ENCODE peak calls at places on chromosome 20, in nine cellular contexts. E is mucosa of descending colon; A is hepatocyte; C is fibroblast of the aortic adventitia; B is fibroblast of lung; K is GM06990; Z is astrocyte of the spinal cord; L is tibial nerve; U is activated CD8-positive, alpha-beta T cell treated with anti-CD3 and anti-CD28 coated beads for 36 hours. G is an unnamed sample.
A peak's percentile ranks its signal among the peaks of the same experiment; 100 is the strongest.

GRCh38 chr20:35617397-35618031 is 1.9 kb downstream of the SPAG4 start:
- DNase-seq in E (peak; percentile 57), A (peak; percentile 69), C (peak; percentile 39), B (peak; percentile 49), K (peak; percentile 73), Z (peak; percentile 59), L (no peak), U (peak; percentile 79), G (peak; percentile 67)

GRCh38 chr20:40471261-40471629 is 217.8 kb downstream of the MAFB start:
- DNase-seq in E (peak; percentile 44), A (no peak), C (no peak), B (no peak), K (no peak), Z (no peak), L (no peak), U (no peak), G (no peak)

GRCh38 chr20:17556842-17557674 is 12.8 kb upstream of the DSTN start:
- DNase-seq in E (peak; percentile 62), A (peak; percentile 33), C (peak; percentile 72), B (peak; percentile 68), K (no peak), Z (peak; percentile 67), L (peak; percentile 47), U (no peak), G (no peak)

GRCh38 chr20:23023621-23024187 is 11.4 kb upstream of the SSTR4 start:
- DNase-seq in E (no peak), A (no peak), C (no peak), B (no peak), K (no peak), Z (no peak), L (no peak), U (no peak), G (no peak)

GRCh38 chr20:40009542-40009941 is 679.5 kb downstream of the MAFB start:
- DNase-seq in E (no peak), A (no peak), C (no peak), B (peak; percentile 5), K (no peak), Z (no peak), L (no peak), U (no peak), G (no peak)

GRCh38 chr20:12906401-12906800 is 102.4 kb upstream of the SPTLC3 start:
- DNase-seq in E (no peak), A (no peak), C (no peak), B (no peak), K (no peak), Z (no peak), L (no peak), U (no peak), G (no peak)

GRCh38 chr20:38109025-38109541 is 56.0 kb downstream of the TGM2 start:
- DNase-seq in E (peak; percentile 39), A (no peak), C (peak; percentile 98), B (peak; percentile 50), K (no peak), Z (peak; percentile 52), L (no peak), U (no peak), G (no peak)

GRCh38 chr20:62845416-62845815 is 16.2 kb downstream of the TCFL5 start:
- DNase-seq in E (no peak), A (no peak), C (no peak), B (no peak), K (no peak), Z (no peak), L (no peak), U (no peak), G (no peak)

GRCh38 chr20:35776513-35777101 is 4.8 kb downstream of the PHF20 start:
- DNase-seq in E (peak; percentile 62), A (peak; percentile 32), C (peak; percentile 73), B (peak; percentile 43), K (no peak), Z (peak; percentile 35), L (peak; percentile 58), U (no peak), G (no peak)

GRCh38 chr20:37630993-37631392 is 62.8 kb upstream of the CTNNBL1 start:
- DNase-seq in E (no peak), A (peak; percentile 30), C (no peak), B (peak; percentile 6), K (no peak), Z (no peak), L (no peak), U (no peak), G (no peak)

GRCh38 chr20:41218466-41218865 is 81.1 kb downstream of the PLCG1 start:
- DNase-seq in E (no peak), A (no peak), C (peak; percentile 71), B (peak; percentile 87), K (no peak), Z (peak; percentile 55), L (no peak), U (no peak), G (no peak)

GRCh38 chr20:9068896-9069663 is at the start of gene PLCB4:
- DNase-seq in E (peak; percentile 77), A (peak; percentile 60), C (peak; percentile 32), B (peak; percentile 46), K (no peak), Z (peak; percentile 36), L (peak; percentile 15), U (peak; percentile 4), G (no peak)

GRCh38 chr20:23995905-23996666 is 7.5 kb upstream of the GGTLC1 start:
- DNase-seq in E (peak; percentile 56), A (peak; percentile 79), C (peak; percentile 57), B (peak; percentile 4), K (no peak), Z (peak; percentile 16), L (peak; percentile 29), U (peak; percentile 74), G (peak; percentile 39)

GRCh38 chr20:63895202-63895885 is 418 bp downstream of the DNAJC5 start:
- DNase-seq in E (no peak), A (no peak), C (no peak), B (no peak), K (no peak), Z (peak; percentile 4), L (no peak), U (no peak), G (no peak)

GRCh38 chr20:46089076-46089337 is 755 bp downstream of the NCOA5 start:
- DNase-seq in E (no peak), A (peak; percentile 49), C (no peak), B (peak; percentile 38), K (no peak), Z (no peak), L (no peak), U (no peak), G (no peak)

GRCh38 chr20:61924858-61925554 is 140.7 kb downstream of the TAF4 start:
- DNase-seq in E (no peak), A (no peak), C (no peak), B (no peak), K (no peak), Z (no peak), L (no peak), U (no peak), G (no peak)

GRCh38 chr20:9015984-9016324 is 52.9 kb upstream of the PLCB4 start:
- DNase-seq in E (no peak), A (no peak), C (peak; percentile 44), B (peak; percentile 71), K (no peak), Z (no peak), L (no peak), U (no peak), G (no peak)

GRCh38 chr20:38112943-38113294 is 52.2 kb downstream of the TGM2 start:
- DNase-seq in E (no peak), A (no peak), C (no peak), B (no peak), K (no peak), Z (no peak), L (no peak), U (no peak), G (no peak)

GRCh38 chr20:750801-751200 is 17.5 kb downstream of the SLC52A3 start:
- DNase-seq in E (no peak), A (peak; percentile 66), C (no peak), B (no peak), K (no peak), Z (no peak), L (no peak), U (no peak), G (no peak)

GRCh38 chr20:47773381-47773786 is 11.9 kb downstream of the SULF2 start:
- DNase-seq in E (peak; percentile 71), A (peak; percentile 48), C (no peak), B (peak; percentile 74), K (no peak), Z (no peak), L (no peak), U (no peak), G (no peak)

GRCh38 chr20:23289249-23289648 is 61.3 kb upstream of the NXT1 start:
- DNase-seq in E (no peak), A (no peak), C (no peak), B (no peak), K (no peak), Z (no peak), L (no peak), U (no peak), G (no peak)

GRCh38 chr20:33282991-33283555 is at the start of gene BPIFB1:
- DNase-seq in E (no peak), A (no peak), C (no peak), B (no peak), K (no peak), Z (no peak), L (no peak), U (no peak), G (no peak)
- TF ChIP-seq CTCF in E (no peak), A (no peak), C (no peak), B (no peak), K (no peak), Z (no peak), L (no peak), U (no peak), G (no peak)

GRCh38 chr20:55390791-55391190 is 614.5 kb downstream of the CBLN4 start:
- DNase-seq in E (no peak), A (no peak), C (no peak), B (peak; percentile 2), K (no peak), Z (no peak), L (no peak), U (no peak), G (no peak)
- TF ChIP-seq CTCF in E (no peak), A (no peak), C (no peak), B (no peak), K (no peak), Z (no peak), L (no peak), U (no peak), G (no peak)

GRCh38 chr20:10699941-10700340 is 26.1 kb upstream of the JAG1 start:
- DNase-seq in E (peak; percentile 51), A (no peak), C (no peak), B (no peak), K (no peak), Z (no peak), L (no peak), U (no peak), G (no peak)
- TF ChIP-seq CTCF in E (no peak), A (no peak), C (no peak), B (no peak), K (no peak), Z (no peak), L (no peak), U (no peak), G (no peak)

DNA sequence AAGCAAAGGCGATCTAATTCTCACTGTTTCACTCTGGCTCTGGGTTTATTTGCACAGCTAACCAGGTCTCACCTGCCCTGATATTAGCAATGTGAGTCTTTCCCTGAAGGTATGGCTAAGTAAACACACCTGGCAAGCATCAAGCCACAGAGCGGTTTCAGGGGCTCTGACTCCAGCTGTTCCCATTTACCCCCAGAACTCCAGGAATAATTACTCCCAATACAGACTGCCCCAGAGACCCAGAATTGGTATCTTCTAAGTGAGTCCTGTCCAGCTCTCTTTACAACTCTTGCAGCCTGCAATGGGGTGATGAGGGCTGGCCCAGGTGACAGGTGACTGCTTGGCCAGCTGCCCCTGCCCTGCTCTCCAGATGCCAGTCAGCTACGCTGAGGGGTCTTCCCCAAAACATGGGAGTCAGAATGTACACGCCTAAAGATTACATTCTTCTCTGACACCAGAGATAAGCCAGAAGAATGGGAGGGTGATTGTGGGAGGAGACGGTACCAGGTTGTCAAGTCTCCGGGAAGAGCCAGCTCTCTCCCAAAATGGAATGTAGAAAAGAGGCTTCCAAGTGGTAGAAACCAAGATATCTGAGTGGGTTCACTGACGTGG is 4.9 kb upstream of the LRRN4 start:
- DNase-seq in E (no peak), A (peak; percentile 38), C (peak; percentile 49), B (peak; percentile 30), K (no peak), Z (no peak), L (no peak), U (no peak), G (no peak)
- TF ChIP-seq CTCF in E (no peak), A (no peak), C (no peak), B (no peak), K (no peak), Z (no peak), L (no peak), U (no peak), G (no peak)

G was measured in GM10248.